ENCODE peak calls at places on chromosomes 6 and 20, in eight cellular contexts. D, G, X, C, M, E, T and L are unnamed samples.

GRCh38 chr20:1212607-1213396 is 9.5 kb downstream of the C20orf202 start:
- DNase-seq in G (peak), E (peak), T (peak), C (peak), M (peak), X (peak), D (peak), L (peak)

GRCh38 chr6:106056738-106057390 is 29.3 kb upstream of the PRDM1 start:
- DNase-seq in D (peak), X (no peak), T (no peak), G (no peak), C (peak), E (no peak), M (no peak), L (no peak)

GRCh38 chr6:19231878-19232519 is 605.2 kb upstream of the ID4 start:
- DNase-seq in D (peak), E (no peak), X (no peak), M (no peak), G (no peak), T (no peak), C (no peak), L (no peak)

GRCh38 chr6:6319947-6320811 is at the start of gene F13A1:
- DNase-seq in M (no peak), X (no peak), T (peak), E (no peak), D (no peak), G (no peak), C (no peak), L (no peak)

GRCh38 chr20:43528258-43528875 is 20.9 kb downstream of the L3MBTL1 start:
- DNase-seq in D (no peak), T (no peak), E (no peak), G (no peak), C (no peak), X (no peak), M (no peak), L (no peak)

GRCh38 chr20:32582659-32583580 is 2.2 kb downstream of the NOL4L start:
- DNase-seq in G (no peak), C (no peak), E (no peak), M (no peak), X (no peak), T (no peak), D (peak), L (peak)

GRCh38 chr6:150735340-150735851 is 130.1 kb upstream of the MTHFD1L start:
- DNase-seq in G (no peak), D (no peak), E (no peak), X (no peak), T (no peak), C (no peak), M (no peak), L (no peak)

GRCh38 chr6:157713451-157714152 is 109.4 kb upstream of the SNX9 start:
- DNase-seq in M (no peak), C (no peak), E (no peak), D (no peak), X (no peak), G (no peak), T (no peak), L (no peak)

GRCh38 chr20:36462440-36463211 is 78.7 kb upstream of the MYL9 start:
- DNase-seq in X (no peak), E (no peak), T (peak), D (no peak), M (no peak), C (peak), G (peak), L (no peak)

GRCh38 chr6:118284736-118285360 is 263.2 kb upstream of the PLN start:
- DNase-seq in T (no peak), C (no peak), G (no peak), D (peak), E (no peak), X (no peak), M (no peak), L (no peak)

GRCh38 chr6:34083227-34083889 is 62.5 kb downstream of the GRM4 start:
- DNase-seq in T (no peak), E (no peak), G (no peak), M (no peak), X (no peak), C (no peak), D (no peak), L (no peak)